ENCODE peak calls at places on chromosomes 11 and 22, in six cellular contexts. One of them, this sample, is unnamed.

GRCh38 chr22:48581821-48582469 is 1245.7 kb downstream of the BRD1 start:
- DNase-seq in globus pallidus: no peak
- DNase-seq in stimulated activated CD4-positive, alpha-beta T cell treated with anti-CD3 and anti-CD28 coated beads, Interleukin-15, amount 100 ng/mL, for 48 hours: no peak
- DNase-seq in activated B cell treated with CpG ODN at 0.5 μM for 24 hours: no peak
- DNase-seq in T-cell: no peak
- DNase-seq in small intestine: no peak
- DNase-seq in this sample: no peak

GRCh38 chr11:120137187-120137610 is 714 bp downstream of the TRIM29 start:
- DNase-seq in activated B cell treated with CpG ODN at 0.5 μM for 24 hours: no peak
- DNase-seq in small intestine: no peak
- DNase-seq in T-cell: no peak
- DNase-seq in stimulated activated CD4-positive, alpha-beta T cell treated with anti-CD3 and anti-CD28 coated beads, Interleukin-15, amount 100 ng/mL, for 48 hours: no peak
- DNase-seq in globus pallidus: no peak
- DNase-seq in this sample: no peak

GRCh38 chr11:118437736-118438125 is 1.4 kb downstream of the KMT2A start:
- DNase-seq in stimulated activated CD4-positive, alpha-beta T cell treated with anti-CD3 and anti-CD28 coated beads, Interleukin-15, amount 100 ng/mL, for 48 hours: no peak
- DNase-seq in small intestine: peak
- DNase-seq in globus pallidus: peak
- DNase-seq in T-cell: peak
- DNase-seq in activated B cell treated with CpG ODN at 0.5 μM for 24 hours: peak
- DNase-seq in this sample: no peak

GRCh38 chr11:28017816-28018215 is 90.1 kb downstream of the KIF18A start:
- DNase-seq in activated B cell treated with CpG ODN at 0.5 μM for 24 hours: no peak
- DNase-seq in globus pallidus: no peak
- DNase-seq in T-cell: no peak
- DNase-seq in stimulated activated CD4-positive, alpha-beta T cell treated with anti-CD3 and anti-CD28 coated beads, Interleukin-15, amount 100 ng/mL, for 48 hours: no peak
- DNase-seq in small intestine: no peak
- DNase-seq in this sample: no peak

GRCh38 chr11:121533556-121534050 is 80.8 kb upstream of the SORL1-AS1 start:
- DNase-seq in activated B cell treated with CpG ODN at 0.5 μM for 24 hours: no peak
- DNase-seq in T-cell: no peak
- DNase-seq in small intestine: no peak
- DNase-seq in stimulated activated CD4-positive, alpha-beta T cell treated with anti-CD3 and anti-CD28 coated beads, Interleukin-15, amount 100 ng/mL, for 48 hours: no peak
- DNase-seq in globus pallidus: no peak
- DNase-seq in this sample: no peak

GRCh38 chr22:38098410-38099249 is 11.9 kb downstream of the BAIAP2L2 start:
- DNase-seq in globus pallidus: no peak
- DNase-seq in stimulated activated CD4-positive, alpha-beta T cell treated with anti-CD3 and anti-CD28 coated beads, Interleukin-15, amount 100 ng/mL, for 48 hours: no peak
- DNase-seq in activated B cell treated with CpG ODN at 0.5 μM for 24 hours: no peak
- DNase-seq in T-cell: no peak
- DNase-seq in small intestine: no peak
- DNase-seq in this sample: no peak

GRCh38 chr11:133663135-133663534 is 130.8 kb upstream of the OPCML start:
- DNase-seq in activated B cell treated with CpG ODN at 0.5 μM for 24 hours: no peak
- DNase-seq in globus pallidus: no peak
- DNase-seq in small intestine: no peak
- DNase-seq in stimulated activated CD4-positive, alpha-beta T cell treated with anti-CD3 and anti-CD28 coated beads, Interleukin-15, amount 100 ng/mL, for 48 hours: no peak
- DNase-seq in T-cell: no peak
- DNase-seq in this sample: no peak

GRCh38 chr11:32630844-32631243 is 47.2 kb downstream of the EIF3M start:
- DNase-seq in stimulated activated CD4-positive, alpha-beta T cell treated with anti-CD3 and anti-CD28 coated beads, Interleukin-15, amount 100 ng/mL, for 48 hours: no peak
- DNase-seq in globus pallidus: no peak
- DNase-seq in activated B cell treated with CpG ODN at 0.5 μM for 24 hours: no peak
- DNase-seq in T-cell: no peak
- DNase-seq in small intestine: peak
- DNase-seq in this sample: no peak

GRCh38 chr22:24466831-24467249 is 28.3 kb upstream of the UPB1 start:
- DNase-seq in T-cell: no peak
- DNase-seq in globus pallidus: peak
- DNase-seq in stimulated activated CD4-positive, alpha-beta T cell treated with anti-CD3 and anti-CD28 coated beads, Interleukin-15, amount 100 ng/mL, for 48 hours: no peak
- DNase-seq in small intestine: no peak
- DNase-seq in activated B cell treated with CpG ODN at 0.5 μM for 24 hours: no peak
- DNase-seq in this sample: no peak

GRCh38 chr11:126345759-126346585 is 9.5 kb upstream of the ST3GAL4 start:
- DNase-seq in small intestine: no peak
- DNase-seq in activated B cell treated with CpG ODN at 0.5 μM for 24 hours: no peak
- DNase-seq in T-cell: no peak
- DNase-seq in globus pallidus: no peak
- DNase-seq in stimulated activated CD4-positive, alpha-beta T cell treated with anti-CD3 and anti-CD28 coated beads, Interleukin-15, amount 100 ng/mL, for 48 hours: no peak
- DNase-seq in this sample: no peak

GRCh38 chr11:46277313-46277622 is 194 bp upstream of the CREB3L1 start:
- DNase-seq in activated B cell treated with CpG ODN at 0.5 μM for 24 hours: no peak
- DNase-seq in stimulated activated CD4-positive, alpha-beta T cell treated with anti-CD3 and anti-CD28 coated beads, Interleukin-15, amount 100 ng/mL, for 48 hours: no peak
- DNase-seq in T-cell: no peak
- DNase-seq in small intestine: peak
- DNase-seq in globus pallidus: no peak
- DNase-seq in this sample: no peak

GRCh38 chr22:33666661-33667619 is 253.3 kb downstream of the LARGE1 start:
- DNase-seq in globus pallidus: no peak
- DNase-seq in T-cell: no peak
- DNase-seq in activated B cell treated with CpG ODN at 0.5 μM for 24 hours: no peak
- DNase-seq in stimulated activated CD4-positive, alpha-beta T cell treated with anti-CD3 and anti-CD28 coated beads, Interleukin-15, amount 100 ng/mL, for 48 hours: no peak
- DNase-seq in small intestine: peak
- DNase-seq in this sample: no peak

GRCh38 chr11:57240757-57241156 is 3.7 kb upstream of the APLNR start:
- DNase-seq in stimulated activated CD4-positive, alpha-beta T cell treated with anti-CD3 and anti-CD28 coated beads, Interleukin-15, amount 100 ng/mL, for 48 hours: no peak
- DNase-seq in activated B cell treated with CpG ODN at 0.5 μM for 24 hours: no peak
- DNase-seq in small intestine: no peak
- DNase-seq in globus pallidus: no peak
- DNase-seq in T-cell: no peak
- DNase-seq in this sample: no peak

GRCh38 chr11:87840786-87841185 is 334.5 kb downstream of the RAB38 start:
- DNase-seq in globus pallidus: no peak
- DNase-seq in T-cell: no peak
- DNase-seq in small intestine: no peak
- DNase-seq in activated B cell treated with CpG ODN at 0.5 μM for 24 hours: no peak
- DNase-seq in stimulated activated CD4-positive, alpha-beta T cell treated with anti-CD3 and anti-CD28 coated beads, Interleukin-15, amount 100 ng/mL, for 48 hours: no peak
- DNase-seq in this sample: no peak

GRCh38 chr11:48019597-48019996 is 39.2 kb downstream of the PTPRJ start:
- DNase-seq in activated B cell treated with CpG ODN at 0.5 μM for 24 hours: no peak
- DNase-seq in small intestine: no peak
- DNase-seq in T-cell: no peak
- DNase-seq in globus pallidus: no peak
- DNase-seq in stimulated activated CD4-positive, alpha-beta T cell treated with anti-CD3 and anti-CD28 coated beads, Interleukin-15, amount 100 ng/mL, for 48 hours: no peak
- DNase-seq in this sample: no peak

GRCh38 chr11:80970016-80970516 is 1529.2 kb upstream of the TENM4 start:
- DNase-seq in stimulated activated CD4-positive, alpha-beta T cell treated with anti-CD3 and anti-CD28 coated beads, Interleukin-15, amount 100 ng/mL, for 48 hours: no peak
- DNase-seq in activated B cell treated with CpG ODN at 0.5 μM for 24 hours: no peak
- DNase-seq in globus pallidus: no peak
- DNase-seq in small intestine: no peak
- DNase-seq in T-cell: no peak
- DNase-seq in this sample: no peak

GRCh38 chr11:5941951-5942350 is at the start of gene OR56A3:
- DNase-seq in globus pallidus: no peak
- DNase-seq in activated B cell treated with CpG ODN at 0.5 μM for 24 hours: no peak
- DNase-seq in small intestine: no peak
- DNase-seq in T-cell: no peak
- DNase-seq in stimulated activated CD4-positive, alpha-beta T cell treated with anti-CD3 and anti-CD28 coated beads, Interleukin-15, amount 100 ng/mL, for 48 hours: no peak
- DNase-seq in this sample: no peak

GRCh38 chr11:126978911-126979310 is 21.7 kb downstream of the KIRREL3 start:
- DNase-seq in globus pallidus: peak
- DNase-seq in stimulated activated CD4-positive, alpha-beta T cell treated with anti-CD3 and anti-CD28 coated beads, Interleukin-15, amount 100 ng/mL, for 48 hours: no peak
- DNase-seq in small intestine: no peak
- DNase-seq in activated B cell treated with CpG ODN at 0.5 μM for 24 hours: no peak
- DNase-seq in T-cell: no peak
- DNase-seq in this sample: no peak

GRCh38 chr11:19955660-19956059 is 204.6 kb downstream of the DBX1 start:
- DNase-seq in T-cell: no peak
- DNase-seq in globus pallidus: no peak
- DNase-seq in activated B cell treated with CpG ODN at 0.5 μM for 24 hours: no peak
- DNase-seq in small intestine: no peak
- DNase-seq in stimulated activated CD4-positive, alpha-beta T cell treated with anti-CD3 and anti-CD28 coated beads, Interleukin-15, amount 100 ng/mL, for 48 hours: no peak
- DNase-seq in this sample: no peak

GRCh38 chr22:32904044-32904443 is 102.5 kb downstream of the TIMP3 start:
- DNase-seq in globus pallidus: no peak
- DNase-seq in stimulated activated CD4-positive, alpha-beta T cell treated with anti-CD3 and anti-CD28 coated beads, Interleukin-15, amount 100 ng/mL, for 48 hours: no peak
- DNase-seq in T-cell: no peak
- DNase-seq in activated B cell treated with CpG ODN at 0.5 μM for 24 hours: no peak
- DNase-seq in small intestine: peak
- DNase-seq in this sample: no peak

GRCh38 chr11:105789579-105789978 is 179.7 kb downstream of the GRIA4 start:
- DNase-seq in stimulated activated CD4-positive, alpha-beta T cell treated with anti-CD3 and anti-CD28 coated beads, Interleukin-15, amount 100 ng/mL, for 48 hours: no peak
- DNase-seq in small intestine: no peak
- DNase-seq in globus pallidus: no peak
- DNase-seq in activated B cell treated with CpG ODN at 0.5 μM for 24 hours: no peak
- DNase-seq in T-cell: no peak
- DNase-seq in this sample: no peak

GRCh38 chr11:2099523-2100316 is 39.5 kb downstream of the IGF2 start:
- DNase-seq in stimulated activated CD4-positive, alpha-beta T cell treated with anti-CD3 and anti-CD28 coated beads, Interleukin-15, amount 100 ng/mL, for 48 hours: no peak
- DNase-seq in T-cell: no peak
- DNase-seq in small intestine: peak
- DNase-seq in globus pallidus: no peak
- DNase-seq in activated B cell treated with CpG ODN at 0.5 μM for 24 hours: peak
- DNase-seq in this sample: no peak

GRCh38 chr11:107276057-107276456 is 181.6 kb downstream of the CWF19L2 start:
- DNase-seq in stimulated activated CD4-positive, alpha-beta T cell treated with anti-CD3 and anti-CD28 coated beads, Interleukin-15, amount 100 ng/mL, for 48 hours: no peak
- DNase-seq in T-cell: no peak
- DNase-seq in globus pallidus: no peak
- DNase-seq in activated B cell treated with CpG ODN at 0.5 μM for 24 hours: no peak
- DNase-seq in small intestine: no peak
- DNase-seq in this sample: no peak

GRCh38 chr11:111324277-111324720 is 26.0 kb downstream of the POU2AF3 start:
- DNase-seq in activated B cell treated with CpG ODN at 0.5 μM for 24 hours: no peak
- DNase-seq in stimulated activated CD4-positive, alpha-beta T cell treated with anti-CD3 and anti-CD28 coated beads, Interleukin-15, amount 100 ng/mL, for 48 hours: no peak
- DNase-seq in globus pallidus: no peak
- DNase-seq in small intestine: no peak
- DNase-seq in T-cell: no peak
- DNase-seq in this sample: no peak

GRCh38 chr11:109508943-109509342 is 87.0 kb downstream of the C11orf87 start:
- DNase-seq in stimulated activated CD4-positive, alpha-beta T cell treated with anti-CD3 and anti-CD28 coated beads, Interleukin-15, amount 100 ng/mL, for 48 hours: no peak
- DNase-seq in small intestine: no peak
- DNase-seq in T-cell: no peak
- DNase-seq in activated B cell treated with CpG ODN at 0.5 μM for 24 hours: no peak
- DNase-seq in globus pallidus: no peak
- DNase-seq in this sample: no peak

GRCh38 chr22:37305873-37306272 is 23.6 kb downstream of the CYTH4 start:
- DNase-seq in T-cell: no peak
- DNase-seq in stimulated activated CD4-positive, alpha-beta T cell treated with anti-CD3 and anti-CD28 coated beads, Interleukin-15, amount 100 ng/mL, for 48 hours: no peak
- DNase-seq in activated B cell treated with CpG ODN at 0.5 μM for 24 hours: no peak
- DNase-seq in globus pallidus: no peak
- DNase-seq in small intestine: no peak
- DNase-seq in this sample: no peak

GRCh38 chr22:18144105-18144504 is 5.9 kb upstream of the USP18 start:
- DNase-seq in stimulated activated CD4-positive, alpha-beta T cell treated with anti-CD3 and anti-CD28 coated beads, Interleukin-15, amount 100 ng/mL, for 48 hours: no peak
- DNase-seq in activated B cell treated with CpG ODN at 0.5 μM for 24 hours: no peak
- DNase-seq in T-cell: no peak
- DNase-seq in small intestine: no peak
- DNase-seq in globus pallidus: no peak
- DNase-seq in this sample: no peak

GRCh38 chr11:76282106-76282630 is 75.9 kb upstream of the WNT11 start:
- DNase-seq in small intestine: no peak
- DNase-seq in T-cell: no peak
- DNase-seq in activated B cell treated with CpG ODN at 0.5 μM for 24 hours: no peak
- DNase-seq in stimulated activated CD4-positive, alpha-beta T cell treated with anti-CD3 and anti-CD28 coated beads, Interleukin-15, amount 100 ng/mL, for 48 hours: no peak
- DNase-seq in globus pallidus: no peak
- DNase-seq in this sample: no peak

GRCh38 chr11:47539681-47540039 is 13.3 kb downstream of the CELF1 start:
- DNase-seq in activated B cell treated with CpG ODN at 0.5 μM for 24 hours: no peak
- DNase-seq in T-cell: no peak
- DNase-seq in globus pallidus: no peak
- DNase-seq in stimulated activated CD4-positive, alpha-beta T cell treated with anti-CD3 and anti-CD28 coated beads, Interleukin-15, amount 100 ng/mL, for 48 hours: no peak
- DNase-seq in small intestine: no peak
- DNase-seq in this sample: no peak

GRCh38 chr11:113176561-113176960 is 137.8 kb upstream of the TTC12 start:
- DNase-seq in stimulated activated CD4-positive, alpha-beta T cell treated with anti-CD3 and anti-CD28 coated beads, Interleukin-15, amount 100 ng/mL, for 48 hours: no peak
- DNase-seq in T-cell: no peak
- DNase-seq in activated B cell treated with CpG ODN at 0.5 μM for 24 hours: no peak
- DNase-seq in small intestine: no peak
- DNase-seq in globus pallidus: no peak
- DNase-seq in this sample: no peak

GRCh38 chr11:26778000-26778757 is 56.3 kb upstream of the SLC5A12 start:
- DNase-seq in small intestine: no peak
- DNase-seq in activated B cell treated with CpG ODN at 0.5 μM for 24 hours: no peak
- DNase-seq in globus pallidus: no peak
- DNase-seq in stimulated activated CD4-positive, alpha-beta T cell treated with anti-CD3 and anti-CD28 coated beads, Interleukin-15, amount 100 ng/mL, for 48 hours: no peak
- DNase-seq in T-cell: no peak
- DNase-seq in this sample: no peak

GRCh38 chr22:45503816-45504702 is 1.4 kb downstream of the FBLN1 start:
- DNase-seq in stimulated activated CD4-positive, alpha-beta T cell treated with anti-CD3 and anti-CD28 coated beads, Interleukin-15, amount 100 ng/mL, for 48 hours: no peak
- DNase-seq in small intestine: no peak
- DNase-seq in activated B cell treated with CpG ODN at 0.5 μM for 24 hours: no peak
- DNase-seq in T-cell: no peak
- DNase-seq in globus pallidus: no peak
- DNase-seq in this sample: no peak

GRCh38 chr22:22667966-22668880 is 23.8 kb downstream of the GGTLC2 start:
- DNase-seq in globus pallidus: no peak
- DNase-seq in T-cell: no peak
- DNase-seq in activated B cell treated with CpG ODN at 0.5 μM for 24 hours: no peak
- DNase-seq in small intestine: no peak
- DNase-seq in stimulated activated CD4-positive, alpha-beta T cell treated with anti-CD3 and anti-CD28 coated beads, Interleukin-15, amount 100 ng/mL, for 48 hours: no peak
- DNase-seq in this sample: no peak